ENCODE peak calls at places on chromosome 16, in five cellular contexts. R, J, U, B and A are unnamed samples.

GRCh38 chr16:8739989-8740704 is 57.3 kb downstream of the TMEM186 start:
- DNase-seq in B (no peak), R (no peak), J (no peak), U (no peak), A (no peak)

GRCh38 chr16:27892879-27893278 is 170.6 kb downstream of the GSG1L start:
- DNase-seq in U (no peak), B (no peak), J (peak; percentile 12), R (peak; percentile 85), A (no peak)

GRCh38 chr16:69863882-69864281 is 87.3 kb upstream of the CLEC18A start:
- DNase-seq in J (no peak), B (no peak), U (no peak), R (no peak), A (no peak)

GRCh38 chr16:54694651-54695050 is 236.0 kb upstream of the IRX5 start:
- DNase-seq in B (no peak), R (no peak), U (no peak), J (no peak), A (no peak)

GRCh38 chr16:65773319-65773874 is 593.1 kb upstream of the CDH5 start:
- DNase-seq in J (peak; percentile 8), B (no peak), U (no peak), R (peak; percentile 51), A (no peak)

GRCh38 chr16:81181013-81181720 is 57.3 kb upstream of the BCO1 start:
- DNase-seq in B (no peak), R (peak; percentile 98), U (peak; percentile 98), J (peak; percentile 90), A (peak; percentile 94)

GRCh38 chr16:27920391-27920891 is 143.1 kb downstream of the GSG1L start:
- DNase-seq in B (no peak), U (peak; percentile 22), R (peak; percentile 86), J (peak; percentile 6), A (peak; percentile 20)

GRCh38 chr16:2967211-2967631 is 1.9 kb upstream of the PAQR4 start:
- DNase-seq in B (no peak), R (peak; percentile 44), U (no peak), J (no peak), A (no peak)

GRCh38 chr16:12062343-12063003 is 85.9 kb downstream of the SNX29 start:
- DNase-seq in U (no peak), J (no peak), R (no peak), B (no peak), A (no peak)

GRCh38 chr16:1772362-1772907 is at the start of gene EME2:
- DNase-seq in U (peak; percentile 16), R (no peak), J (peak; percentile 73), B (no peak), A (no peak)

GRCh38 chr16:22098538-22099255 is 6.4 kb downstream of the VWA3A start:
- DNase-seq in R (peak; percentile 83), J (peak; percentile 67), U (peak; percentile 89), B (peak; percentile 17), A (peak; percentile 66)

GRCh38 chr16:66376577-66377326 is 10.3 kb downstream of the CDH5 start:
- DNase-seq in U (no peak), J (no peak), B (no peak), R (no peak), A (no peak)

GRCh38 chr16:9092282-9092962 is 978 bp downstream of the HAPSTR1 start:
- DNase-seq in J (peak; percentile 47), R (peak; percentile 66), B (no peak), U (peak; percentile 41), A (no peak)

GRCh38 chr16:57377080-57377841 is 5.0 kb downstream of the CX3CL1 start:
- DNase-seq in J (no peak), R (peak; percentile 46), B (peak; percentile 77), U (peak; percentile 64), A (peak; percentile 61)

GRCh38 chr16:58418601-58419000 is 26.3 kb downstream of the GINS3 start:
- DNase-seq in B (no peak), R (no peak), U (no peak), J (peak; percentile 39), A (no peak)

GRCh38 chr16:48409839-48410610 is 24.8 kb upstream of the SIAH1 start:
- DNase-seq in U (peak; percentile 93), J (peak; percentile 54), B (no peak), R (no peak), A (peak; percentile 68)

GRCh38 chr16:24573141-24573540 is 33.8 kb downstream of the RBBP6 start:
- DNase-seq in J (no peak), B (no peak), U (no peak), R (no peak), A (no peak)

GRCh38 chr16:69132424-69133252 is at the start of the genes CHTF8 and UTP4:
- DNase-seq in U (peak; percentile 79), R (peak; percentile 88), B (no peak), J (peak; percentile 93), A (peak; percentile 85)

GRCh38 chr16:12468552-12468951 is 335.1 kb downstream of the CPPED1 start:
- DNase-seq in R (peak; percentile 80), J (no peak), B (no peak), U (no peak), A (no peak)

GRCh38 chr16:72938426-72939164 is 109.3 kb downstream of the ZFHX3 start:
- DNase-seq in B (no peak), R (no peak), U (no peak), J (peak; percentile 3), A (peak; percentile 59)

GRCh38 chr16:57390635-57391307 is 13.8 kb upstream of the CCL17 start:
- DNase-seq in B (no peak), J (no peak), R (no peak), U (no peak), A (no peak)

GRCh38 chr16:80938035-80938927 is 68.4 kb downstream of the CMC2 start:
- DNase-seq in U (no peak), J (no peak), B (no peak), R (peak; percentile 70), A (no peak)

GRCh38 chr16:65660390-65660789 is 538.5 kb upstream of the CDH11 start:
- DNase-seq in U (no peak), B (no peak), R (no peak), J (no peak), A (no peak)

DNA sequence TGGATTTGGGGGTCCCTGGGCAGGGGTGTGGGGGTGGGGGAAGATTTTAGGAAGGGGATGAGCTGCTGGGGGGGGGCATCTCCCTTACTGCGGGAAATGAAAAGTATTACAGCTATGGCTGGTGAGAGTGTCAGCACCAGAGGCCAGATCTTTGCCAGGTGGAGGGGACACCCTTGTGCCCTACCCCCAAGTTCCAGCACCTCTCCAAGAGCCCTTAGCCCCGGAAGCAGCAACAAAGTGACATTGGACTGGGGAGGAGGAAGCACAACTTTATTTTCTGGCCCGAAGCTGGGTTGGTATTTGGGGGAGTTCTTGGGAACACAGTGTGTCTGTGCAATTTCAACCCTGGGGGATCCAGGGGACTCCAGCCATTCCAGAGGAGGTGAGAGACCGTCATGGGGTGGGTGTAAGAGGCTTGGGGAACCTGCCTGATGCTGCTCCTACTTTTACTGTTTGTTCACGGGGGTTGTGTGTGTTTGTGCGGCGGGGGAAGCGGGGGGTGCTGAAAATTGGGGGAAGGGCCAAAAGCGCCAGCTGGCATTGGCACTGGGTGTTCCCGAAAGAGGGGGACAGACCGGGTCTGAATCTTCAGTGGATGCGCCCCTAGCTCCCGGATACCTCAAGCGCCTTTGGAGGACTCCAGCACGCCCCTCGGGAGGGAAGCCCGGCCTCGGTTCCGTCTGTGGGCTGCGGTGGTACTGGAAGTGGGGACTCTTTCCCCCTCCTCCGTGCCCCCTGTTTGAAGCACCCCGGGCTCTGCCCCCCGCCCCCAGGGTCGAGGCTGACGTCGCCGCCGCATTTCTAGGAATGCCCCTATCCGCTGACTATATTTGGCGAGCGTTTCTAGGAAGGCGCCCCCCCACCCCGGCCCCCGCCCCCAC is 230.3 kb downstream of the MRTFB start:
- DNase-seq in U (peak; percentile 49), R (peak; percentile 53), J (peak; percentile 44), B (no peak), A (peak; percentile 65)
- TF ChIP-seq JUNB in U (no peak), R (no peak), J (no peak), B (no peak), A (no peak)

GRCh38 chr16:31483081-31483480 is at the start of gene SLC5A2:
- DNase-seq in R (no peak), B (no peak), J (no peak), U (no peak), A (no peak)
- TF ChIP-seq JUNB in R (no peak), B (no peak), J (no peak), U (no peak), A (no peak)

GRCh38 chr16:61900482-61900881 is 135.8 kb downstream of the CDH8 start:
- DNase-seq in J (no peak), U (no peak), R (no peak), B (no peak), A (peak; percentile 1)
- TF ChIP-seq JUNB in J (no peak), U (no peak), R (no peak), B (no peak), A (no peak)

GRCh38 chr16:85395913-85396878 is 216.9 kb upstream of the GSE1 start:
- DNase-seq in R (no peak), U (no peak), J (no peak), B (no peak), A (no peak)
- TF ChIP-seq JUNB in R (no peak), U (no peak), J (no peak), B (no peak), A (no peak)

GRCh38 chr16:20307240-20307671 is 20.1 kb downstream of the GP2 start:
- DNase-seq in B (no peak), R (no peak), U (no peak), J (no peak), A (no peak)

GRCh38 chr16:20308801-20309590 is 18.3 kb downstream of the GP2 start:
- DNase-seq in U (no peak), J (no peak), B (no peak), R (no peak), A (no peak)

GRCh38 chr16:20309786-20310185 is 17.5 kb downstream of the GP2 start:
- DNase-seq in U (no peak), B (no peak), J (no peak), R (no peak), A (no peak)

GRCh38 chr16:20307791-20308190 is 19.5 kb downstream of the GP2 start:
- DNase-seq in J (no peak), R (no peak), U (no peak), B (no peak), A (no peak)

DNA sequence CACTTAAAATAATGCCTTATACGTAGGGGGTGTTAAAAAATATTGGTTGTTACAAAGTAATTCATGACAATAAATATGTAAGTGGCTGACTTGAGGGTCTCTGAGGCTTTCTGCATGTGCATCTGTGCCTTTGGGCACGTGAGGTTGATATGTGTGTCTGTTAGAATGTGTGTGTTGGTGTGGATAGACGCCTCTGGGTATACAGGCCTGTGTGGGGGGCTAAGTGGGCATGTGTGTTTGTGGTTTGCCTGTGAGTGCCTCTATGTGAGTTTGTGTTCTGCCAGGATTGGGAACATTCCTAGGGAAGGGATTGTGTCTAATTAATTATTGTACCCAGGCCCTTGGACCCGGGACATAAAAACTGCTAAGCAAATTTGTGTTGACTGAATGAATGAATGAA is 19.0 kb downstream of the GP2 start:
- DNase-seq in J (no peak), U (no peak), B (no peak), R (no peak), A (no peak)
- TF ChIP-seq JUNB in J (no peak), U (no peak), B (no peak), R (no peak), A (no peak)